ENCODE peak calls at places on chromosomes 5 and 9, in seven cellular contexts. One of them, this sample, is unnamed.

GRCh38 chr9:27367922-27368316 is 71.0 kb upstream of the EQTN start:
- DNase-seq in H1: no peak
- DNase-seq in HepG2: no peak
- DNase-seq in GM12878: no peak
- DNase-seq in K562: no peak
- DNase-seq in HCT116: no peak
- DNase-seq in SK-N-SH: no peak
- DNase-seq in this sample: no peak

GRCh38 chr5:163916856-163917255 is 411.4 kb downstream of the MAT2B start:
- DNase-seq in K562: no peak
- DNase-seq in HepG2: no peak
- DNase-seq in GM12878: no peak
- DNase-seq in H1: no peak
- DNase-seq in SK-N-SH: no peak
- DNase-seq in HCT116: no peak
- DNase-seq in this sample: no peak

GRCh38 chr9:37290366-37290765 is 132.1 kb upstream of the GRHPR start:
- DNase-seq in HCT116: no peak
- DNase-seq in HepG2: no peak
- DNase-seq in H1: no peak
- DNase-seq in GM12878: no peak
- DNase-seq in SK-N-SH: no peak
- DNase-seq in K562: no peak
- DNase-seq in this sample: no peak

GRCh38 chr9:3931058-3931457 is 368.8 kb downstream of the GLIS3 start:
- DNase-seq in HepG2: no peak
- DNase-seq in H1: no peak
- DNase-seq in HCT116: no peak
- DNase-seq in K562: no peak
- DNase-seq in SK-N-SH: no peak
- DNase-seq in GM12878: no peak
- DNase-seq in this sample: no peak

GRCh38 chr5:78587081-78587774 is 61.3 kb downstream of the LHFPL2 start:
- DNase-seq in H1: no peak
- DNase-seq in HepG2: no peak
- DNase-seq in HCT116: no peak
- DNase-seq in K562: no peak
- DNase-seq in GM12878: no peak
- DNase-seq in SK-N-SH: no peak
- DNase-seq in this sample: no peak

GRCh38 chr9:127206666-127207065 is 57.9 kb upstream of the GARNL3 start:
- DNase-seq in GM12878: no peak
- DNase-seq in HepG2: no peak
- DNase-seq in K562: no peak
- DNase-seq in H1: no peak
- DNase-seq in HCT116: no peak
- DNase-seq in SK-N-SH: no peak
- DNase-seq in this sample: no peak

GRCh38 chr5:142100307-142100706 is 8.3 kb upstream of the NDFIP1 start:
- DNase-seq in GM12878: no peak
- DNase-seq in H1: no peak
- DNase-seq in SK-N-SH: no peak
- DNase-seq in HepG2: no peak
- DNase-seq in K562: no peak
- DNase-seq in HCT116: no peak
- DNase-seq in this sample: no peak

GRCh38 chr5:172370237-172370640 is 84.1 kb downstream of the SH3PXD2B start:
- DNase-seq in HepG2: no peak
- DNase-seq in H1: no peak
- DNase-seq in K562: no peak
- DNase-seq in SK-N-SH: no peak
- DNase-seq in GM12878: no peak
- DNase-seq in HCT116: no peak
- DNase-seq in this sample: no peak

GRCh38 chr5:148979104-148979723 is 83.6 kb downstream of the SH3TC2 start:
- DNase-seq in K562: no peak
- DNase-seq in HCT116: no peak
- DNase-seq in HepG2: no peak
- DNase-seq in H1: no peak
- DNase-seq in SK-N-SH: no peak
- DNase-seq in GM12878: no peak
- DNase-seq in this sample: no peak

GRCh38 chr9:73233359-73233758 is 81.7 kb downstream of the ANXA1 start:
- DNase-seq in K562: no peak
- DNase-seq in HCT116: no peak
- DNase-seq in H1: no peak
- DNase-seq in GM12878: no peak
- DNase-seq in SK-N-SH: no peak
- DNase-seq in HepG2: no peak
- DNase-seq in this sample: no peak

GRCh38 chr9:90684776-90685175 is 42.2 kb upstream of the DIRAS2 start:
- DNase-seq in HepG2: no peak
- DNase-seq in H1: no peak
- DNase-seq in HCT116: no peak
- DNase-seq in SK-N-SH: no peak
- DNase-seq in GM12878: no peak
- DNase-seq in K562: no peak
- DNase-seq in this sample: no peak

GRCh38 chr9:99054581-99054980 is 50.3 kb upstream of the TGFBR1 start:
- DNase-seq in HepG2: no peak
- DNase-seq in H1: no peak
- DNase-seq in HCT116: no peak
- DNase-seq in SK-N-SH: no peak
- DNase-seq in K562: no peak
- DNase-seq in GM12878: no peak
- DNase-seq in this sample: peak

GRCh38 chr9:15278290-15278689 is 28.7 kb downstream of the TTC39B start:
- DNase-seq in HCT116: no peak
- DNase-seq in GM12878: no peak
- DNase-seq in HepG2: no peak
- DNase-seq in K562: no peak
- DNase-seq in H1: no peak
- DNase-seq in SK-N-SH: no peak
- DNase-seq in this sample: no peak

GRCh38 chr9:98081477-98082219 is 25.1 kb downstream of the NANS start:
- DNase-seq in K562: no peak
- DNase-seq in HepG2: peak
- DNase-seq in H1: no peak
- DNase-seq in HCT116: no peak
- DNase-seq in GM12878: no peak
- DNase-seq in SK-N-SH: no peak
- DNase-seq in this sample: no peak

GRCh38 chr9:31290731-31291130 is 1093.7 kb upstream of the ACO1 start:
- DNase-seq in H1: no peak
- DNase-seq in K562: no peak
- DNase-seq in HepG2: no peak
- DNase-seq in SK-N-SH: no peak
- DNase-seq in GM12878: no peak
- DNase-seq in HCT116: no peak
- DNase-seq in this sample: no peak

GRCh38 chr9:134360180-134360759 is 34.0 kb downstream of the RXRA start:
- DNase-seq in H1: no peak
- DNase-seq in K562: no peak
- DNase-seq in HepG2: no peak
- DNase-seq in HCT116: no peak
- DNase-seq in SK-N-SH: no peak
- DNase-seq in GM12878: no peak
- DNase-seq in this sample: peak

GRCh38 chr9:115291841-115292240 is 173.9 kb upstream of the TNC start:
- DNase-seq in HCT116: no peak
- DNase-seq in H1: no peak
- DNase-seq in SK-N-SH: no peak
- DNase-seq in K562: no peak
- DNase-seq in HepG2: no peak
- DNase-seq in GM12878: no peak
- DNase-seq in this sample: no peak

GRCh38 chr9:133594310-133594709 is 14.9 kb downstream of the FAM163B start:
- DNase-seq in HCT116: no peak
- DNase-seq in H1: no peak
- DNase-seq in HepG2: no peak
- DNase-seq in GM12878: no peak
- DNase-seq in K562: no peak
- DNase-seq in SK-N-SH: no peak
- DNase-seq in this sample: no peak

GRCh38 chr5:155254399-155254798 is 240.8 kb downstream of the KIF4B start:
- DNase-seq in SK-N-SH: no peak
- DNase-seq in H1: no peak
- DNase-seq in HepG2: no peak
- DNase-seq in HCT116: no peak
- DNase-seq in GM12878: no peak
- DNase-seq in K562: no peak
- DNase-seq in this sample: no peak

GRCh38 chr5:179264641-179265528 is 80.4 kb downstream of the ADAMTS2 start:
- DNase-seq in H1: no peak
- DNase-seq in HepG2: peak
- DNase-seq in K562: no peak
- DNase-seq in HCT116: no peak
- DNase-seq in SK-N-SH: peak
- DNase-seq in GM12878: no peak
- DNase-seq in this sample: no peak

GRCh38 chr5:143495124-143495523 is 91.6 kb upstream of the NR3C1 start:
- DNase-seq in HepG2: peak
- DNase-seq in GM12878: no peak
- DNase-seq in K562: no peak
- DNase-seq in SK-N-SH: no peak
- DNase-seq in H1: no peak
- DNase-seq in HCT116: no peak
- DNase-seq in this sample: peak

GRCh38 chr5:143494162-143494561 is 90.7 kb upstream of the NR3C1 start:
- DNase-seq in HCT116: no peak
- DNase-seq in K562: no peak
- DNase-seq in H1: no peak
- DNase-seq in SK-N-SH: no peak
- DNase-seq in HepG2: no peak
- DNase-seq in GM12878: no peak
- DNase-seq in this sample: no peak

GRCh38 chr5:143494595-143494994 is 91.1 kb upstream of the NR3C1 start:
- DNase-seq in SK-N-SH: no peak
- DNase-seq in HepG2: no peak
- DNase-seq in GM12878: no peak
- DNase-seq in H1: no peak
- DNase-seq in HCT116: no peak
- DNase-seq in K562: no peak
- DNase-seq in this sample: peak

GRCh38 chr5:143496928-143497327 is 93.4 kb upstream of the NR3C1 start:
- DNase-seq in HCT116: no peak
- DNase-seq in H1: no peak
- DNase-seq in GM12878: no peak
- DNase-seq in SK-N-SH: no peak
- DNase-seq in K562: no peak
- DNase-seq in HepG2: peak
- DNase-seq in this sample: no peak

DNA sequence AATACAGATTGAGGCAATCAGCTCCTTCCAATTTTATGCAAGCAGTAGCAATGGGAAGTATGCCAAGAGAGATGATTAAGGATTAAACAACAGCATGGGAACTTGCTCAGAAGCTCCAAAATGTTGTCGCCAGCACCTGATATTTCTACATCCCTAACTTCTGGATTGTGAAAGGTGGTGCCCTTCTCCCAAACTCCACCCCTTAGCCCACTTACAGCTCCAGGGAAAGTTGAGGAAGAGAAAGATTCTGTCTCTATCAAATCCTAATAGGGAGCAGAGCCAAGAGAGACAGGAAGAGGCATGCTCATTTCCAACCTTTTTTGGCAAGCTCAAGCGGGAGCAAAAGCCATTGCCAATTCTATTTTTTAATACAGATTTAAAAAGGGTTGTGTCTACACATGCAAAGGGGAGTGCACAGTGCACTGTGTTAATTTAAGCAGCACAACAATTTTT is 92.4 kb upstream of the NR3C1 start:
- DNase-seq in HCT116: no peak
- DNase-seq in SK-N-SH: no peak
- DNase-seq in K562: no peak
- DNase-seq in H1: no peak
- DNase-seq in HepG2: no peak
- DNase-seq in GM12878: no peak
- DNase-seq in this sample: no peak
- TF ChIP-seq JUND in HCT116: no peak
- TF ChIP-seq JUND in SK-N-SH: peak
- TF ChIP-seq JUND in K562: no peak
- TF ChIP-seq JUND in H1: no peak
- TF ChIP-seq JUND in HepG2: no peak
- TF ChIP-seq JUND in GM12878: no peak
- TF ChIP-seq JUND in this sample: no peak

DNA sequence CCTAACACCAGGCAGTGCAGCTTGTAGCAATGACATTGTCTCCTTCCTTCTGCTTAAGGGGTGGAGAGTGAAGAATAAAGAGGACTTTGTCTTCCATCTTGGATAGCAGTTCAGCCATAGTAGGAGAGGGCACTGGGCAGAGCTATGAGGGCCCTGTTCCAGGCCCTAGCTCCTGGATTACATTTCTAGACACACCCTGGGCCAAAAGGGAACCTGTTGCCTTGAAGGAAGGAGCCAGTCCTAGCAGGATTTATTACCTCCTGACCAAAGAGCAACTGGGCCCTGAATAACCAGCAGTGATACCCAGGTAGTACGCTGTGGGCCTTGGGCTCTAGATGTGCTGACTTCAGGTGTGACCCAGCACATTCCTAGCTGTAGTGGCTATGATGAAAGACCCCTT is 95.8 kb downstream of the RMI1 start:
- DNase-seq in HCT116: no peak
- DNase-seq in SK-N-SH: no peak
- DNase-seq in K562: no peak
- DNase-seq in HepG2: no peak
- DNase-seq in GM12878: no peak
- DNase-seq in H1: no peak
- DNase-seq in this sample: no peak
- TF ChIP-seq JUND in HCT116: no peak
- TF ChIP-seq JUND in SK-N-SH: no peak
- TF ChIP-seq JUND in K562: no peak
- TF ChIP-seq JUND in HepG2: no peak
- TF ChIP-seq JUND in GM12878: no peak
- TF ChIP-seq JUND in H1: no peak
- TF ChIP-seq JUND in this sample: no peak

GRCh38 chr5:6405591-6405990 is 27.2 kb upstream of the MED10 start:
- DNase-seq in HepG2: no peak
- DNase-seq in SK-N-SH: no peak
- DNase-seq in H1: no peak
- DNase-seq in HCT116: no peak
- DNase-seq in GM12878: no peak
- DNase-seq in K562: no peak
- DNase-seq in this sample: no peak
- TF ChIP-seq JUND in HepG2: no peak
- TF ChIP-seq JUND in SK-N-SH: no peak
- TF ChIP-seq JUND in H1: no peak
- TF ChIP-seq JUND in HCT116: no peak
- TF ChIP-seq JUND in GM12878: no peak
- TF ChIP-seq JUND in K562: no peak
- TF ChIP-seq JUND in this sample: no peak

DNA sequence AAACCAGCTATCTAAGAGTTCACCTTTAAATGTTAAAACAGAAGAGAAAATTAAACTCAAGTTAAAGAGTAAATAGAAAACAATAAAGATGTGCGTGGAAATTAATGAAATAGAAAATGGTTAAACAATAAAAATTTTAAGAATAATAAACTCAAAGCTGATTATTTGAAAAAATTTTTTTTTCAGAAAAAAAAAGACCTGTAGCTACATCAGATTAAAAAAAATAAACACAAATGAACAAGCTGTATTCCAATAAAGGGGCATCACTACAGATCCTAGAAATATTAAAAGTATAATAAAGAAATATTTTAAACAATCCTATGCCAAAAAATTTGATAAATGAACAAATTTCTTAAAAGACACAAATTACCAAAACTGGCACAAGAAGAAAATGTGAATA is 64.1 kb downstream of the DRD1 start:
- DNase-seq in H1: no peak
- DNase-seq in GM12878: no peak
- DNase-seq in K562: no peak
- DNase-seq in SK-N-SH: no peak
- DNase-seq in HepG2: no peak
- DNase-seq in HCT116: no peak
- DNase-seq in this sample: no peak
- TF ChIP-seq JUND in H1: no peak
- TF ChIP-seq JUND in GM12878: no peak
- TF ChIP-seq JUND in K562: no peak
- TF ChIP-seq JUND in SK-N-SH: no peak
- TF ChIP-seq JUND in HepG2: no peak
- TF ChIP-seq JUND in HCT116: no peak
- TF ChIP-seq JUND in this sample: no peak

This sample was measured in T47D.